ENCODE peak calls at places on chromosomes 12 and 14, in eight cellular contexts. A is HCT116, N is PC-3, I is GM23338, S is GM23248, R is neural progenitor cell, H is MM.1S, C is SK-N-SH. W is an unnamed sample.
A peak's percentile ranks its signal among the peaks of the same experiment; 100 is the strongest.

GRCh38 chr12:67018105-67018504 is 251.1 kb upstream of the CAND1 start:
- DNase-seq in A (no peak), N (peak; percentile 27), I (peak; percentile 78), S (no peak), R (peak; percentile 41), H (no peak), C (no peak), W (no peak)

GRCh38 chr14:50739186-50739585 is 71.1 kb upstream of the SAV1 start:
- DNase-seq in A (no peak), N (no peak), I (no peak), S (no peak), R (no peak), H (no peak), C (no peak), W (no peak)

GRCh38 chr12:96060041-96060440 is 24.7 kb upstream of the LTA4H start:
- DNase-seq in A (no peak), N (no peak), I (no peak), S (no peak), R (no peak), H (no peak), C (no peak), W (no peak)

GRCh38 chr12:14264316-14264715 is 101.2 kb upstream of the ATF7IP start:
- DNase-seq in A (no peak), N (peak; percentile 48), I (peak; percentile 31), S (peak; percentile 36), R (no peak), H (no peak), C (no peak), W (no peak)

GRCh38 chr12:56635539-56636117 is 5.5 kb upstream of the BAZ2A start:
- DNase-seq in A (no peak), N (no peak), I (peak; percentile 37), S (no peak), R (peak; percentile 53), H (peak; percentile 20), C (no peak), W (peak; percentile 65)

GRCh38 chr12:3313655-3314305 is 177.2 kb upstream of the PRMT8 start:
- DNase-seq in A (no peak), N (peak; percentile 52), I (peak; percentile 63), S (peak; percentile 59), R (peak; percentile 74), H (peak; percentile 15), C (peak; percentile 64), W (peak; percentile 40)

GRCh38 chr14:93207468-93208308 is 632 bp downstream of the UBR7 start:
- DNase-seq in A (no peak), N (peak; percentile 51), I (peak; percentile 78), S (peak; percentile 78), R (peak; percentile 79), H (no peak), C (peak; percentile 79), W (peak; percentile 56)

GRCh38 chr12:68831272-68831671 is 23.3 kb downstream of the MDM2 start:
- DNase-seq in A (no peak), N (no peak), I (peak; percentile 61), S (no peak), R (peak; percentile 8), H (no peak), C (no peak), W (no peak)

GRCh38 chr12:74780458-74781241 is 243.0 kb downstream of the ATXN7L3B start:
- DNase-seq in A (no peak), N (peak; percentile 38), I (no peak), S (peak; percentile 34), R (no peak), H (no peak), C (no peak), W (no peak)

GRCh38 chr14:92362781-92363235 is 39.8 kb downstream of the SLC24A4 start:
- DNase-seq in A (no peak), N (peak; percentile 64), I (no peak), S (peak; percentile 90), R (no peak), H (no peak), C (no peak), W (no peak)

GRCh38 chr12:110079477-110080400 is 31.4 kb upstream of the C12orf76 start:
- DNase-seq in A (no peak), N (no peak), I (peak; percentile 28), S (no peak), R (no peak), H (peak; percentile 86), C (no peak), W (peak; percentile 81)

GRCh38 chr14:96177766-96178377 is 26.8 kb upstream of the BDKRB2 start:
- DNase-seq in A (no peak), N (no peak), I (no peak), S (peak; percentile 34), R (no peak), H (no peak), C (no peak), W (no peak)

GRCh38 chr14:95850429-95850828 is 26.2 kb upstream of the TUNAR start:
- DNase-seq in A (no peak), N (no peak), I (no peak), S (no peak), R (no peak), H (no peak), C (no peak), W (peak; percentile 26)

GRCh38 chr14:100425454-100425814 is 102.3 kb downstream of the SLC25A47 start:
- DNase-seq in A (no peak), N (no peak), I (no peak), S (no peak), R (peak; percentile 35), H (no peak), C (no peak), W (no peak)

GRCh38 chr14:64464695-64465094 is 604 bp upstream of the AKAP5 start:
- DNase-seq in A (no peak), N (peak; percentile 25), I (peak; percentile 54), S (no peak), R (no peak), H (no peak), C (no peak), W (no peak)

GRCh38 chr12:98725481-98726247 is 80.6 kb downstream of the APAF1 start:
- DNase-seq in A (peak; percentile 21), N (peak; percentile 62), I (peak; percentile 75), S (peak; percentile 84), R (peak; percentile 66), H (peak; percentile 52), C (peak; percentile 46), W (peak; percentile 56)

GRCh38 chr12:87660987-87661769 is 368.0 kb downstream of the C12orf50 start:
- DNase-seq in A (no peak), N (no peak), I (no peak), S (no peak), R (no peak), H (no peak), C (no peak), W (no peak)

GRCh38 chr14:48709277-48709785 is 876.8 kb downstream of the RPS29 start:
- DNase-seq in A (no peak), N (no peak), I (no peak), S (no peak), R (no peak), H (no peak), C (no peak), W (no peak)

GRCh38 chr14:49623941-49624806 is 3.6 kb downstream of the MGAT2 start:
- DNase-seq in A (no peak), N (peak; percentile 80), I (no peak), S (peak; percentile 48), R (no peak), H (peak; percentile 57), C (no peak), W (peak; percentile 44)

GRCh38 chr12:3747976-3748619 is 4.8 kb downstream of the CRACR2A start:
- DNase-seq in A (no peak), N (no peak), I (no peak), S (no peak), R (no peak), H (no peak), C (no peak), W (no peak)

GRCh38 chr14:86038401-86038985 is 508.5 kb downstream of the FLRT2 start:
- DNase-seq in A (no peak), N (peak; percentile 42), I (peak; percentile 72), S (peak; percentile 60), R (peak; percentile 55), H (peak; percentile 31), C (peak; percentile 11), W (peak; percentile 43)

GRCh38 chr14:23513005-23513412 is 38.6 kb downstream of the ZFHX2 start:
- DNase-seq in A (no peak), N (no peak), I (no peak), S (no peak), R (no peak), H (no peak), C (peak; percentile 74), W (no peak)

DNA sequence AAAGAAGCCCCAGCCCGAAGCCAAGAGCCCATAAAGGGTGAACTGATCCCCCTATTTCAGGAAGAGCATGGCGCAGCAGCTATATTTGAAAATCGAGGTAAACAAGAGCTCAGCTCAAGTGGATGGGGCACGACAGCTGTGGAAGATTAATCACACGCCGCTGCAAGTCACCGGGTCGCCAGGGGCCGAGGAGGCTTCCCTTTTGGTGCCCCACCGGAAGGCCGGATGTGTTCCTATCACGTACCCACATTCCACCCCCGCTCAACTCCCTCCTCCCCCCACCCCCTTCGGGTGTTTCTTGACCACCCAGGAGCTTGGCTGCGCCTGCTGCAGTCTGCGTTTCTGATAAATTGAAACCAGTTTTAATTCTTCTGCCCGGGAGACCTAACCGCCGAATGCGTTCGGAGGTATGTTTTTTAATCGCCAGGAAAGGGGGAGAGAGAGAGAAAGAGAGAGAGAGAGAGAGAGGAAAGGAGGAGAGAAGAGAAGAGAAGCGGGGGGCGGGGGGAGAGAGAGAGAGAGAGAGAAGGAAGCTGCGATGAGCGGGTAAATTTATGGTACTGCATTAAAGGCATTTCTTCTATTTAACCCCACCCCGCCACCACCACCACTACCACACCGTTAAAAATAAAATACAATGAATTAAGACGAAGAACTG is 1.8 kb downstream of the SLC8A3 start:
- DNase-seq in A (no peak), N (no peak), I (peak; percentile 81), S (no peak), R (peak; percentile 49), H (no peak), C (peak; percentile 83), W (no peak)
- H3K4me3 ChIP-seq in A (no peak overlapping the region), N (no peak overlapping the region), I (peak overlapping the region; percentile 88), S (peak overlapping the region; percentile 69), R (peak overlapping the region; percentile 76), H (no peak overlapping the region), C (peak overlapping the region; percentile 57), W (no peak overlapping the region)

GRCh38 chr14:104400355-104400754 is 179.2 kb upstream of the C14orf180 start:
- DNase-seq in A (no peak), N (no peak), I (no peak), S (no peak), R (no peak), H (no peak), C (no peak), W (no peak)
- TF ChIP-seq EZH2phosphoT487 in A (no peak), N (no peak), I (no peak), S (no peak), R (no peak), H (no peak), C (no peak), W (no peak)

GRCh38 chr12:6461401-6462233 is 8.9 kb downstream of the VAMP1 start:
- DNase-seq in A (no peak), N (no peak), I (no peak), S (no peak), R (no peak), H (peak; percentile 87), C (no peak), W (peak; percentile 96)
- H3K4me3 ChIP-seq in A (no peak overlapping the region), N (no peak overlapping the region), I (no peak overlapping the region), S (no peak overlapping the region), R (no peak overlapping the region), H (peak overlapping the region; percentile 50), C (no peak overlapping the region), W (peak overlapping the region; percentile 44)

DNA sequence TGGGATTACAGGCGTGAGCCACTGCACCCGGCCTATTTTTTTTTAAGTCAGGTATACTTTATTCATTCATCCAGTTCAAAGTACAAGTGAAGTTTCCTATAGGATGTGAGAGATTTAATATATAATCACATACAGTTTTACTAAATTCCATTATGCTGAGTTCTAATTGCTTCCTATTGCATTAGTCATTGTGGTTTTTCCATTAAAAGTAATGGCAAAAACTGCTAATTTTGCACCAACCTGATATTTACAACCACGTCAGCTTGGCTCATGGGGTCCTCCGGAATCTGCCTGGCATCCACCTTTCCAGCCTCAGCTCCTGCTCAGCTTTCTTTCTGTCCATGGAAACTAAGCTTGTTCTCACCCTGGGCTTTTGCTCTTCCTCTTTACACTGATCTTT is 67.0 kb upstream of the CSRP2 start:
- DNase-seq in A (no peak), N (peak; percentile 58), I (no peak), S (peak; percentile 71), R (no peak), H (no peak), C (no peak), W (no peak)
- TF ChIP-seq EZH2phosphoT487 in A (no peak), N (no peak), I (no peak), S (no peak), R (no peak), H (no peak), C (no peak), W (no peak)